ENCODE peak calls at places on chromosome 13, in five cellular contexts. One of them, this sample, is unnamed.

GRCh38 chr13:29901714-29902631 is 51.6 kb upstream of the UBL3 start:
- DNase-seq in brain microvascular endothelial cell: peak; percentile 97
- DNase-seq in breast epithelium: peak; percentile 68
- DNase-seq in heart right ventricle: no peak
- DNase-seq in A549: no peak
- DNase-seq in this sample: no peak

GRCh38 chr13:59274958-59275727 is 888.6 kb downstream of the DIAPH3 start:
- DNase-seq in brain microvascular endothelial cell: no peak
- DNase-seq in breast epithelium: no peak
- DNase-seq in heart right ventricle: no peak
- DNase-seq in A549: no peak
- DNase-seq in this sample: no peak

GRCh38 chr13:48496796-48497195 is 36.1 kb downstream of the RCBTB2 start:
- DNase-seq in brain microvascular endothelial cell: no peak
- DNase-seq in breast epithelium: no peak
- DNase-seq in heart right ventricle: no peak
- DNase-seq in A549: no peak
- DNase-seq in this sample: no peak

GRCh38 chr13:40251343-40252032 is 415.0 kb downstream of the FOXO1 start:
- DNase-seq in brain microvascular endothelial cell: no peak
- DNase-seq in breast epithelium: no peak
- DNase-seq in heart right ventricle: no peak
- DNase-seq in A549: no peak
- DNase-seq in this sample: no peak

GRCh38 chr13:59492030-59492636 is 671.6 kb downstream of the DIAPH3 start:
- DNase-seq in brain microvascular endothelial cell: peak; percentile 35
- DNase-seq in breast epithelium: no peak
- DNase-seq in heart right ventricle: no peak
- DNase-seq in A549: no peak
- DNase-seq in this sample: no peak

GRCh38 chr13:31328549-31329229 is 128.9 kb downstream of the B3GLCT start:
- DNase-seq in brain microvascular endothelial cell: peak; percentile 4
- DNase-seq in breast epithelium: no peak
- DNase-seq in heart right ventricle: no peak
- DNase-seq in A549: no peak
- DNase-seq in this sample: peak; percentile 21

GRCh38 chr13:110853235-110853721 is 61.6 kb downstream of the ANKRD10 start:
- DNase-seq in brain microvascular endothelial cell: peak; percentile 81
- DNase-seq in breast epithelium: no peak
- DNase-seq in heart right ventricle: no peak
- DNase-seq in A549: no peak
- DNase-seq in this sample: no peak

GRCh38 chr13:41148421-41149283 is 16.1 kb upstream of the KBTBD6 start:
- DNase-seq in brain microvascular endothelial cell: no peak
- DNase-seq in breast epithelium: no peak
- DNase-seq in heart right ventricle: no peak
- DNase-seq in A549: no peak
- DNase-seq in this sample: no peak

GRCh38 chr13:76976929-76977328 is 15.0 kb upstream of the CLN5 start:
- DNase-seq in brain microvascular endothelial cell: no peak
- DNase-seq in breast epithelium: no peak
- DNase-seq in heart right ventricle: no peak
- DNase-seq in A549: no peak
- DNase-seq in this sample: no peak

GRCh38 chr13:107117327-107118012 is 549.5 kb upstream of the ARGLU1 start:
- DNase-seq in brain microvascular endothelial cell: peak; percentile 4
- DNase-seq in breast epithelium: no peak
- DNase-seq in heart right ventricle: no peak
- DNase-seq in A549: no peak
- DNase-seq in this sample: no peak

GRCh38 chr13:105878119-105878518 is 657.3 kb downstream of the EFNB2 start:
- DNase-seq in brain microvascular endothelial cell: no peak
- DNase-seq in breast epithelium: no peak
- DNase-seq in heart right ventricle: no peak
- DNase-seq in A549: no peak
- DNase-seq in this sample: no peak

GRCh38 chr13:24911135-24911524 is 147.2 kb downstream of the RNF17 start:
- DNase-seq in brain microvascular endothelial cell: peak; percentile 55
- DNase-seq in breast epithelium: no peak
- DNase-seq in heart right ventricle: no peak
- DNase-seq in A549: peak; percentile 4
- DNase-seq in this sample: peak; percentile 11

GRCh38 chr13:81442904-81443303 is 1102.0 kb upstream of the SPRY2 start:
- DNase-seq in brain microvascular endothelial cell: no peak
- DNase-seq in breast epithelium: no peak
- DNase-seq in heart right ventricle: no peak
- DNase-seq in A549: no peak
- DNase-seq in this sample: no peak

GRCh38 chr13:61795580-61795979 is 379.9 kb upstream of the PCDH20 start:
- DNase-seq in brain microvascular endothelial cell: no peak
- DNase-seq in breast epithelium: no peak
- DNase-seq in heart right ventricle: no peak
- DNase-seq in A549: no peak
- DNase-seq in this sample: no peak

GRCh38 chr13:27607125-27607524 is 13.2 kb downstream of the LNX2 start:
- DNase-seq in brain microvascular endothelial cell: peak; percentile 89
- DNase-seq in breast epithelium: no peak
- DNase-seq in heart right ventricle: peak; percentile 23
- DNase-seq in A549: no peak
- DNase-seq in this sample: no peak

DNA sequence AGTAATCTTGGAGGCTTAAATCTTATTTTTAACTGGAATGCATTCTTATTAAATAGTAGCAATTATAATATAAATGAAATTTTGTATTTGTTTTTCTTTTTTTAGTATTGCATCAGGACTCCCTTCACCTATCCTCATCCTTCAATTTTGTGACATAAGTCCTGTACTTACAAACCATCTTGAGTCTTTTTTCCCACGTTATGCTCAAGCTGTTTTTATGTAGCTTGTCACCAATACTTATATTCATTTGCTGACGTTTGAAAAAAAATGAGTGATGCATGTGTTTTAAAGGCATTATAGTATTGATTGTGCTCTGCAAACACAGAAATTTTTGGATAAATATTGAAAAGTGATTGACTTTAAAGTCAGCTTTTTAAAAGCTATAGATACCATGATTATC is 888 bp downstream of the GPR18 start:
- DNase-seq in brain microvascular endothelial cell: no peak
- DNase-seq in breast epithelium: no peak
- DNase-seq in heart right ventricle: no peak
- DNase-seq in A549: no peak
- DNase-seq in this sample: no peak
- H3K4me3 ChIP-seq in brain microvascular endothelial cell: no peak overlapping the region
- H3K4me3 ChIP-seq in breast epithelium: no peak overlapping the region
- H3K4me3 ChIP-seq in heart right ventricle: peak overlapping the region; percentile 35
- H3K4me3 ChIP-seq in A549: no peak overlapping the region
- H3K4me3 ChIP-seq in this sample: no peak overlapping the region

DNA sequence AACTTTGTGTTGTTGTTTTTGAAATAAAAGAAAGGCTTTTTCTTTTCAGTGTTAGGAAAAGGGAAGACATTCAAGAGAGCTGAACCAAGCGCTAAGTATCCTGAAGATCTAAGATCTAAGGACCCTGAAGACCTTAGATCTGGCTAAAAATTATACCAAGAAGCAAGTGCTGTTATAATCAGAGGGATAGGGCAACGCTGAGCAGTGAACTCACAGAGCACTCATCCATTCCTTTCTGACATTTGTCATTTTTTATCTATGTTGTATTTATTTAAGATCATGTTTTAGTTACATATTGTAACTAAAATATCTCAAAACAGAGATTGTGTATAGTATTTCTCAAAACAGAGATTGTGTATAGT is 60.5 kb upstream of the FAM216B start:
- DNase-seq in brain microvascular endothelial cell: no peak
- DNase-seq in breast epithelium: no peak
- DNase-seq in heart right ventricle: no peak
- DNase-seq in A549: no peak
- DNase-seq in this sample: no peak
- H3K4me3 ChIP-seq in brain microvascular endothelial cell: no peak overlapping the region
- H3K4me3 ChIP-seq in breast epithelium: no peak overlapping the region
- H3K4me3 ChIP-seq in heart right ventricle: no peak overlapping the region
- H3K4me3 ChIP-seq in A549: peak overlapping the region; percentile 12
- H3K4me3 ChIP-seq in this sample: no peak overlapping the region

DNA sequence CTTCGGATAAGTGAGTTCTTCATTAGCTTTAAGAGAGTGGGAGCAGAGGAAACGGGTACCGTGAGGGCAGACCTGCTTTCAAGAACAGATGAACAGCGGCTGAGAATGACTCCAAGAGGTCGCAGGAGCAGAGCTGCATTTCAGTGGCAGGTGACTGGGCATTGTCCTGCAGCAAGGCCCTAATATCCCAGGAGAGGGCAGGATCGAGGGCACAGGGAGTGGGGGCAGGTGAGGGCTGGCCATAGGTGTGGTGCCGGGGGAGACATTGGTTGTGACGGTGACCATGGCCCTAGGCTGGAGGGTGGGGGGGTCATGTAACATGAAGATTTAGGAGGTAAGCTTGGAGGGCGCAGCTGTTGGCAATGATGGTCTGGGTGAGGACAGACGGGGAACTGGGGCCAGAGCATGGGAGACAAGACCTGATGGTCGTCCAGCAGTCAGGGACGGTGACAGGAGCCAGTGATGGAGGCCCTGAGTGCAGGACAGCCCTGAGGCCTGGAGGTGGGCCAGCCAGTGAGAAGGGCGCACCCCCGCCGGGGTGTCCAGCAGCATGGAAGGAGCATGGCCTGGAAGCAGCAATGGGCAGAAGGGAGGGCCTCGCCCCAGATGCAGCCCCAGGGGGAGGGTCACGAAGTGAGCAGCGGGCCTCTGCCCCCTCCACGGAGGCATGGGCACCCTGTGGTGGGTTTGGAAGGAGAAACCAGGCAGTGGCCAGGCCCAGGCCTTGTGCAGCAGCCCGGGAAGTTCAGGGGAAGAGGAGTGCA is 29.2 kb upstream of the LAMP1 start:
- DNase-seq in brain microvascular endothelial cell: no peak
- DNase-seq in breast epithelium: no peak
- DNase-seq in heart right ventricle: no peak
- DNase-seq in A549: no peak
- DNase-seq in this sample: no peak
- H3K4me3 ChIP-seq in brain microvascular endothelial cell: no peak overlapping the region
- H3K4me3 ChIP-seq in breast epithelium: no peak overlapping the region
- H3K4me3 ChIP-seq in heart right ventricle: no peak overlapping the region
- H3K4me3 ChIP-seq in A549: no peak overlapping the region
- H3K4me3 ChIP-seq in this sample: no peak overlapping the region

GRCh38 chr13:75818181-75819110 is 182.3 kb downstream of the LMO7 start:
- DNase-seq in brain microvascular endothelial cell: no peak
- DNase-seq in breast epithelium: no peak
- DNase-seq in heart right ventricle: no peak
- DNase-seq in A549: no peak
- DNase-seq in this sample: no peak

GRCh38 chr13:75813323-75813722 is 177.2 kb downstream of the LMO7 start:
- DNase-seq in brain microvascular endothelial cell: no peak
- DNase-seq in breast epithelium: no peak
- DNase-seq in heart right ventricle: no peak
- DNase-seq in A549: no peak
- DNase-seq in this sample: no peak

DNA sequence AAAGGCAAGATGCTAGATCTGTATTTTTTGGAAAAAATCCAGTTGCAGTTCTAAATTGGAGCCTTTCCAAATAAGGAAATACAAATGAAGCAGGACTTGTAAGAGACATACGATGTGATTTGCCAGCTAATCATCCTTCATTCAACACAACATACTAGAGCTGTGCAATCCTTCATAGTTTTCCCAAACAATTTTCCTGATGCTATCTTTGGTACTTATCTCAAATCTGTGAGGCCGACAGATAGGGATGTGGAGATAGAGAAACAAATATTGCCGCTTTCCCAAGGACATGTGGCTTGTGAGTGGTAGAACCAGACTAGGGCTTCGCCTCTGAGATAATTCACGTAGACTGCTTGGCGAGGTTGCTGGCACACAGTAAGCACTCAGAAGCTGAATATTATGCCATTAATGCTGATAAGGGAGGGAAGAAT is 176.6 kb downstream of the LMO7 start:
- DNase-seq in brain microvascular endothelial cell: peak; percentile 29
- DNase-seq in breast epithelium: no peak
- DNase-seq in heart right ventricle: no peak
- DNase-seq in A549: no peak
- DNase-seq in this sample: peak; percentile 17
- H3K4me3 ChIP-seq in brain microvascular endothelial cell: no peak overlapping the region
- H3K4me3 ChIP-seq in breast epithelium: no peak overlapping the region
- H3K4me3 ChIP-seq in heart right ventricle: no peak overlapping the region
- H3K4me3 ChIP-seq in A549: no peak overlapping the region
- H3K4me3 ChIP-seq in this sample: no peak overlapping the region

GRCh38 chr13:99282264-99283231 is 24.4 kb upstream of the GPR18 start:
- DNase-seq in brain microvascular endothelial cell: no peak
- DNase-seq in breast epithelium: no peak
- DNase-seq in heart right ventricle: no peak
- DNase-seq in A549: no peak
- DNase-seq in this sample: no peak
- H3K4me3 ChIP-seq in brain microvascular endothelial cell: no peak overlapping the region
- H3K4me3 ChIP-seq in breast epithelium: no peak overlapping the region
- H3K4me3 ChIP-seq in heart right ventricle: no peak overlapping the region
- H3K4me3 ChIP-seq in A549: no peak overlapping the region
- H3K4me3 ChIP-seq in this sample: no peak overlapping the region

GRCh38 chr13:102185375-102185984 is 216.4 kb downstream of the FGF14 start:
- DNase-seq in brain microvascular endothelial cell: no peak
- DNase-seq in breast epithelium: no peak
- DNase-seq in heart right ventricle: no peak
- DNase-seq in A549: no peak
- DNase-seq in this sample: no peak
- H3K4me3 ChIP-seq in brain microvascular endothelial cell: no peak overlapping the region
- H3K4me3 ChIP-seq in breast epithelium: no peak overlapping the region
- H3K4me3 ChIP-seq in heart right ventricle: no peak overlapping the region
- H3K4me3 ChIP-seq in A549: no peak overlapping the region
- H3K4me3 ChIP-seq in this sample: no peak overlapping the region

GRCh38 chr13:46612258-46612657 is 59.3 kb downstream of the LRCH1 start:
- DNase-seq in brain microvascular endothelial cell: no peak
- DNase-seq in breast epithelium: no peak
- DNase-seq in heart right ventricle: no peak
- DNase-seq in A549: no peak
- DNase-seq in this sample: no peak
- H3K4me3 ChIP-seq in brain microvascular endothelial cell: no peak overlapping the region
- H3K4me3 ChIP-seq in breast epithelium: no peak overlapping the region
- H3K4me3 ChIP-seq in heart right ventricle: no peak overlapping the region
- H3K4me3 ChIP-seq in A549: no peak overlapping the region
- H3K4me3 ChIP-seq in this sample: no peak overlapping the region

GRCh38 chr13:36371185-36371584 is 25.0 kb upstream of the SPART start:
- DNase-seq in brain microvascular endothelial cell: no peak
- DNase-seq in breast epithelium: no peak
- DNase-seq in heart right ventricle: no peak
- DNase-seq in A549: no peak
- DNase-seq in this sample: no peak
- H3K4me3 ChIP-seq in brain microvascular endothelial cell: no peak overlapping the region
- H3K4me3 ChIP-seq in breast epithelium: no peak overlapping the region
- H3K4me3 ChIP-seq in heart right ventricle: no peak overlapping the region
- H3K4me3 ChIP-seq in A549: no peak overlapping the region
- H3K4me3 ChIP-seq in this sample: no peak overlapping the region

GRCh38 chr13:45339399-45339798 is 1.6 kb downstream of the TPT1 start:
- DNase-seq in brain microvascular endothelial cell: no peak
- DNase-seq in breast epithelium: no peak
- DNase-seq in heart right ventricle: no peak
- DNase-seq in A549: no peak
- DNase-seq in this sample: no peak
- H3K4me3 ChIP-seq in brain microvascular endothelial cell: peak overlapping the region; percentile 83
- H3K4me3 ChIP-seq in breast epithelium: peak overlapping the region; percentile 88
- H3K4me3 ChIP-seq in heart right ventricle: peak overlapping the region; percentile 92
- H3K4me3 ChIP-seq in A549: peak overlapping the region; percentile 93
- H3K4me3 ChIP-seq in this sample: peak overlapping the region; percentile 84

GRCh38 chr13:36130168-36130541 is 1.0 kb downstream of the DCLK1 start:
- DNase-seq in brain microvascular endothelial cell: no peak
- DNase-seq in breast epithelium: no peak
- DNase-seq in heart right ventricle: no peak
- DNase-seq in A549: no peak
- DNase-seq in this sample: no peak
- H3K4me3 ChIP-seq in brain microvascular endothelial cell: peak overlapping the region; percentile 50
- H3K4me3 ChIP-seq in breast epithelium: peak overlapping the region; percentile 61
- H3K4me3 ChIP-seq in heart right ventricle: peak overlapping the region; percentile 52
- H3K4me3 ChIP-seq in A549: no peak overlapping the region
- H3K4me3 ChIP-seq in this sample: no peak overlapping the region

This sample was measured in LNCaP clone FGC.